ENCODE peak calls at places on chromosomes 11 and 22, in eight cellular contexts. A is HL-60, P is K562, D is suprapubic skin, K is HCT116, N is transverse colon, E is GM23338, L is endothelial cell of umbilical vein. M is an unnamed sample.

GRCh38 chr11:128867277-128867676 is at the start of gene KCNJ1:
- DNase-seq in A (no peak), K (no peak), E (no peak), L (no peak), D (no peak), N (no peak), P (no peak), M (no peak)

GRCh38 chr11:61486779-61487178 is 21.8 kb upstream of the LRRC10B start:
- DNase-seq in K (no peak), E (no peak), N (no peak), D (no peak), P (no peak), L (no peak), A (no peak), M (no peak)

GRCh38 chr11:76233936-76234703 is 27.8 kb upstream of the WNT11 start:
- DNase-seq in L (peak), K (no peak), E (peak), A (peak), N (peak), P (peak), D (peak), M (peak)

GRCh38 chr22:24060375-24060788 is 49.3 kb downstream of the CABIN1 start:
- DNase-seq in P (no peak), E (no peak), L (peak), N (no peak), K (no peak), D (no peak), A (no peak), M (no peak)

GRCh38 chr22:37805878-37806277 is 1.9 kb upstream of the GCAT start:
- DNase-seq in D (no peak), A (no peak), E (no peak), L (no peak), N (no peak), K (no peak), P (no peak), M (no peak)

GRCh38 chr11:100687032-100687629 is at the start of gene ARHGAP42:
- DNase-seq in A (peak), D (peak), N (peak), K (no peak), P (peak), E (peak), L (peak), M (peak)

GRCh38 chr11:74226907-74227306 is 55.8 kb downstream of the PPME1 start:
- DNase-seq in A (no peak), P (no peak), D (no peak), K (no peak), L (no peak), E (peak), N (no peak), M (no peak)

GRCh38 chr22:19637405-19638281 is 76.7 kb upstream of the SEPTIN5 start:
- DNase-seq in L (no peak), A (no peak), P (no peak), N (no peak), K (no peak), D (no peak), E (no peak), M (no peak)

GRCh38 chr22:45007247-45007945 is 2.4 kb downstream of the PHF21B start:
- DNase-seq in K (no peak), A (no peak), E (peak), N (no peak), D (no peak), P (peak), L (no peak), M (no peak)

GRCh38 chr11:116980136-116980793 is 118.0 kb downstream of the SIK3 start:
- DNase-seq in E (no peak), A (no peak), D (no peak), N (no peak), K (no peak), P (no peak), L (no peak), M (peak)

GRCh38 chr11:122104381-122104780 is 11.6 kb downstream of the BLID start:
- DNase-seq in L (no peak), P (no peak), K (no peak), A (no peak), N (no peak), E (no peak), D (no peak), M (no peak)

GRCh38 chr11:27028653-27029052 is 12.0 kb upstream of the BBOX1 start:
- DNase-seq in A (no peak), D (no peak), P (no peak), N (no peak), E (no peak), L (no peak), K (no peak), M (no peak)

GRCh38 chr11:83835423-83835822 is 549.3 kb upstream of the CCDC90B start:
- DNase-seq in D (no peak), L (no peak), N (no peak), E (no peak), K (no peak), A (no peak), P (no peak), M (no peak)

GRCh38 chr11:131671320-131671719 is 300.9 kb downstream of the NTM start:
- DNase-seq in A (no peak), E (no peak), N (no peak), P (no peak), K (no peak), D (peak), L (no peak), M (no peak)

GRCh38 chr22:38414009-38414395 is 41.0 kb downstream of the KCNJ4 start:
- DNase-seq in E (no peak), P (no peak), L (no peak), D (no peak), A (no peak), K (no peak), N (no peak), M (peak)

GRCh38 chr11:95849087-95849825 is 59.0 kb downstream of the CEP57 start:
- DNase-seq in L (peak), D (no peak), E (peak), N (peak), A (peak), P (peak), K (peak), M (no peak)

GRCh38 chr22:27108425-27109114 is 451.2 kb downstream of the MIAT start:
- DNase-seq in L (peak), P (no peak), N (peak), K (no peak), E (no peak), D (peak), A (no peak), M (no peak)

GRCh38 chr11:5242933-5243844 is 6.5 kb downstream of the HBG1 start:
- DNase-seq in D (no peak), A (no peak), L (no peak), K (no peak), N (no peak), P (no peak), E (no peak), M (no peak)

GRCh38 chr22:45427114-45427513 is 13.6 kb downstream of the RIBC2 start:
- DNase-seq in A (no peak), L (no peak), N (no peak), E (no peak), D (no peak), K (no peak), P (no peak), M (no peak)

GRCh38 chr22:38030311-38031133 is 26.7 kb upstream of the PICK1 start:
- DNase-seq in L (no peak), A (no peak), P (peak), N (peak), D (no peak), K (no peak), E (peak), M (no peak)

GRCh38 chr22:33455036-33455435 is 396.9 kb upstream of the SYN3 start:
- DNase-seq in P (no peak), K (no peak), L (no peak), N (no peak), A (no peak), D (no peak), E (no peak), M (no peak)

GRCh38 chr11:88352139-88352538 is 14.6 kb upstream of the CTSC start:
- DNase-seq in P (no peak), E (no peak), D (no peak), K (no peak), A (no peak), L (peak), N (no peak), M (no peak)

GRCh38 chr22:42313804-42314581 is 43.5 kb upstream of the TCF20 start:
- DNase-seq in P (peak), L (peak), E (peak), D (no peak), N (peak), A (no peak), K (peak), M (no peak)

GRCh38 chr11:20208622-20209090 is 48.4 kb upstream of the DBX1 start:
- DNase-seq in P (no peak), E (peak), D (no peak), N (no peak), A (no peak), L (no peak), K (no peak), M (no peak)

GRCh38 chr11:75230621-75231020 is 10.0 kb upstream of the TPBGL start:
- DNase-seq in N (no peak), E (no peak), A (no peak), K (no peak), D (no peak), P (no peak), L (no peak), M (no peak)

GRCh38 chr11:16775604-16776283 is 37.3 kb downstream of the C11orf58 start:
- DNase-seq in D (no peak), A (no peak), K (no peak), P (no peak), L (no peak), N (no peak), E (no peak), M (no peak)

DNA sequence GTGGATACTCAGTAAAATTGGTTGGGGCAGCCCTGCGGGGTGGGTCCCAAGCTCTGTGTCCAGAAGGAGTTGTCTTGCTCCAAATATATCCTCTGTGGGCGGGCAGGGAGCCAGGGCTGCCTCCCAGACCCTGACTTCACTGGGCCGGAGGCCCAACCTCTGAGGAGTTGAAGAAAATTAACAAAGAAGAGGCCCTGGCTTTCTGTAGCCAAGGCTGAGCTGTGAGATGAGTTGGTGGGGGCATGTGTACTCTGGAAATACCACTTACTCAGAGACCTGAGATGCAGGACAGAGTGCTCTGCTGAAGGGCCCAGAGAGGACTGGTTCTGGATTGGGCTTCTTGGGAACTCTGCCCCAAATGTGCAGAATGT is 96.3 kb downstream of the SWAP70 start:
- DNase-seq in N (peak), K (no peak), E (no peak), L (no peak), A (no peak), D (peak), P (no peak), M (no peak)
- TF ChIP-seq POLR2AphosphoS5 in N (no peak), K (no peak), E (no peak), L (no peak), A (no peak), D (no peak), P (no peak), M (no peak)

GRCh38 chr11:78427615-78428272 is 10.1 kb upstream of the GAB2 start:
- DNase-seq in K (no peak), E (no peak), A (no peak), D (no peak), P (no peak), N (no peak), L (no peak), M (no peak)

GRCh38 chr11:78425436-78425835 is 7.8 kb upstream of the GAB2 start:
- DNase-seq in N (no peak), P (no peak), D (no peak), K (no peak), E (no peak), L (no peak), A (no peak), M (no peak)

GRCh38 chr11:78423241-78423640 is 5.6 kb upstream of the GAB2 start:
- DNase-seq in D (no peak), K (no peak), P (no peak), E (no peak), L (no peak), N (no peak), A (no peak), M (no peak)

GRCh38 chr11:78426845-78427244 is 9.2 kb upstream of the GAB2 start:
- DNase-seq in N (no peak), L (no peak), E (no peak), P (no peak), K (no peak), A (no peak), D (no peak), M (no peak)

GRCh38 chr11:78424334-78425270 is 7.0 kb upstream of the GAB2 start:
- DNase-seq in D (no peak), N (no peak), A (peak), E (peak), L (peak), P (no peak), K (no peak), M (no peak)
- TF ChIP-seq POLR2AphosphoS5 in D (no peak), N (no peak), A (peak), E (no peak), L (no peak), P (no peak), K (no peak), M (no peak)

GRCh38 chr22:35299717-35300497 is at the start of gene TOM1:
- DNase-seq in E (peak), K (peak), L (peak), D (peak), P (peak), N (peak), A (peak), M (peak)
- TF ChIP-seq POLR2AphosphoS5 in E (no peak), K (peak), L (peak), D (peak), P (no peak), N (peak), A (peak), M (peak)

GRCh38 chr11:57321996-57322880 is 2.5 kb downstream of the TNKS1BP1 start:
- DNase-seq in D (peak), A (no peak), K (peak), L (peak), N (peak), E (peak), P (peak), M (no peak)
- TF ChIP-seq POLR2AphosphoS5 in D (no peak), A (no peak), K (no peak), L (no peak), N (peak), E (no peak), P (peak), M (no peak)

M was measured in GM12892.